ENCODE peak calls at places on chromosomes 13 and 19, in six cellular contexts. One of them, this sample, is unnamed.

GRCh38 chr19:6002591-6002990 is 24.7 kb upstream of the RANBP3 start:
- DNase-seq in LoVo: no peak
- DNase-seq in immature natural killer cell: no peak
- DNase-seq in fibroblast of pulmonary artery: no peak
- DNase-seq in naive B cell: no peak
- DNase-seq in ACHN: no peak
- DNase-seq in this sample: no peak

GRCh38 chr13:79287994-79288795 is 117.9 kb downstream of the RBM26 start:
- DNase-seq in immature natural killer cell: no peak
- DNase-seq in fibroblast of pulmonary artery: no peak
- DNase-seq in LoVo: no peak
- DNase-seq in ACHN: no peak
- DNase-seq in naive B cell: no peak
- DNase-seq in this sample: no peak

GRCh38 chr13:98525452-98525851 is 51.5 kb downstream of the STK24 start:
- DNase-seq in ACHN: no peak
- DNase-seq in immature natural killer cell: no peak
- DNase-seq in naive B cell: no peak
- DNase-seq in LoVo: no peak
- DNase-seq in fibroblast of pulmonary artery: no peak
- DNase-seq in this sample: no peak

GRCh38 chr13:62356977-62357376 is 941.3 kb upstream of the PCDH20 start:
- DNase-seq in fibroblast of pulmonary artery: no peak
- DNase-seq in ACHN: no peak
- DNase-seq in LoVo: no peak
- DNase-seq in naive B cell: no peak
- DNase-seq in immature natural killer cell: no peak
- DNase-seq in this sample: no peak

GRCh38 chr19:38713227-38713649 is 31.0 kb downstream of the CAPN12 start:
- DNase-seq in fibroblast of pulmonary artery: no peak
- DNase-seq in immature natural killer cell: no peak
- DNase-seq in ACHN: no peak
- DNase-seq in naive B cell: no peak
- DNase-seq in LoVo: no peak
- DNase-seq in this sample: no peak

GRCh38 chr13:109479991-109480696 is 306.2 kb downstream of the IRS2 start:
- DNase-seq in LoVo: no peak
- DNase-seq in ACHN: no peak
- DNase-seq in naive B cell: no peak
- DNase-seq in immature natural killer cell: no peak
- DNase-seq in fibroblast of pulmonary artery: peak; percentile 73
- DNase-seq in this sample: no peak

GRCh38 chr19:11159598-11160001 is 4.0 kb upstream of the SPC24 start:
- DNase-seq in immature natural killer cell: no peak
- DNase-seq in naive B cell: no peak
- DNase-seq in fibroblast of pulmonary artery: peak; percentile 71
- DNase-seq in ACHN: no peak
- DNase-seq in LoVo: no peak
- DNase-seq in this sample: no peak

GRCh38 chr13:110912651-110913051 is 2.2 kb downstream of the ANKRD10 start:
- DNase-seq in ACHN: peak; percentile 28
- DNase-seq in LoVo: no peak
- DNase-seq in immature natural killer cell: no peak
- DNase-seq in fibroblast of pulmonary artery: peak; percentile 87
- DNase-seq in naive B cell: no peak
- DNase-seq in this sample: no peak

GRCh38 chr19:51726049-51726448 is 2.3 kb upstream of the HAS1 start:
- DNase-seq in immature natural killer cell: no peak
- DNase-seq in LoVo: no peak
- DNase-seq in fibroblast of pulmonary artery: peak; percentile 78
- DNase-seq in naive B cell: no peak
- DNase-seq in ACHN: no peak
- DNase-seq in this sample: peak; percentile 90

GRCh38 chr19:1935484-1936208 is 5.3 kb upstream of the CSNK1G2 start:
- DNase-seq in naive B cell: no peak
- DNase-seq in ACHN: no peak
- DNase-seq in fibroblast of pulmonary artery: peak; percentile 84
- DNase-seq in LoVo: no peak
- DNase-seq in immature natural killer cell: no peak
- DNase-seq in this sample: peak; percentile 33

GRCh38 chr13:110319397-110319773 is 12.3 kb downstream of the COL4A2 start:
- DNase-seq in ACHN: no peak
- DNase-seq in LoVo: no peak
- DNase-seq in immature natural killer cell: no peak
- DNase-seq in naive B cell: no peak
- DNase-seq in fibroblast of pulmonary artery: no peak
- DNase-seq in this sample: no peak

This sample was measured in Caki2.